ENCODE peak calls at places on chromosomes 11 and 22, in seven cellular contexts. B, P, Y, S, K, U and N are unnamed samples.

GRCh38 chr22:43393132-43393844 is 18.5 kb upstream of the MPPED1 start:
- DNase-seq in U (no peak), Y (no peak), B (no peak), K (no peak), P (no peak), S (no peak), N (no peak)

GRCh38 chr11:87819141-87819540 is 356.1 kb downstream of the RAB38 start:
- DNase-seq in S (no peak), K (no peak), U (no peak), P (no peak), B (no peak), Y (no peak), N (no peak)

GRCh38 chr22:49417326-49417725 is 410.3 kb downstream of the BRD1 start:
- DNase-seq in U (no peak), Y (no peak), S (no peak), B (no peak), P (no peak), K (no peak), N (no peak)

GRCh38 chr11:6681949-6682348 is 1.2 kb downstream of the MRPL17 start:
- DNase-seq in K (no peak), U (no peak), B (peak), Y (no peak), S (no peak), P (no peak), N (no peak)

GRCh38 chr11:44709281-44709562 is 17.5 kb upstream of the TSPAN18 start:
- DNase-seq in K (no peak), Y (no peak), S (peak), B (peak), U (no peak), P (no peak), N (no peak)

GRCh38 chr11:63535734-63536133 is 874 bp upstream of the PLAAT4 start:
- DNase-seq in B (no peak), S (no peak), P (no peak), Y (no peak), U (no peak), K (no peak), N (no peak)

GRCh38 chr11:75323609-75324008 is 27.9 kb downstream of the ARRB1 start:
- DNase-seq in U (no peak), Y (no peak), K (no peak), S (no peak), P (peak), B (no peak), N (no peak)

GRCh38 chr11:33941637-33942160 is 49.8 kb upstream of the LMO2 start:
- DNase-seq in U (no peak), B (no peak), P (no peak), K (no peak), S (no peak), Y (no peak), N (no peak)

GRCh38 chr11:19570889-19571288 is 141.7 kb upstream of the NAV2 start:
- DNase-seq in P (no peak), Y (no peak), U (no peak), S (no peak), K (no peak), B (no peak), N (no peak)

GRCh38 chr11:20026629-20027545 is 133.4 kb downstream of the DBX1 start:
- DNase-seq in K (no peak), S (peak), B (peak), U (no peak), Y (no peak), P (peak), N (no peak)

GRCh38 chr11:36375348-36376314 is 79.5 kb downstream of the PRR5L start:
- DNase-seq in S (no peak), K (no peak), P (no peak), B (no peak), Y (no peak), U (no peak), N (no peak)

GRCh38 chr11:57248780-57249383 is 11.8 kb upstream of the APLNR start:
- DNase-seq in Y (peak), B (peak), U (peak), P (peak), S (peak), K (peak), N (no peak)

GRCh38 chr22:38448945-38449745 is 5.9 kb downstream of the KCNJ4 start:
- DNase-seq in P (no peak), K (no peak), U (no peak), Y (no peak), S (no peak), B (no peak), N (no peak)

GRCh38 chr11:112297248-112297866 is 36.7 kb upstream of the PLET1 start:
- DNase-seq in P (no peak), Y (no peak), U (no peak), S (no peak), K (no peak), B (no peak), N (no peak)

GRCh38 chr11:42315267-42315666 is 855.8 kb upstream of the LRRC4C start:
- DNase-seq in B (peak), P (no peak), K (no peak), Y (no peak), U (no peak), S (no peak), N (no peak)

GRCh38 chr11:36411202-36411640 is 98.9 kb downstream of the TRAF6 start:
- DNase-seq in B (no peak), P (peak), Y (no peak), K (no peak), S (no peak), U (no peak), N (no peak)

GRCh38 chr11:123100378-123101085 is 38.6 kb upstream of the HSPA8 start:
- DNase-seq in P (no peak), S (no peak), B (no peak), U (no peak), K (no peak), Y (no peak), N (no peak)

GRCh38 chr22:43851058-43851978 is 11.0 kb downstream of the SULT4A1 start:
- DNase-seq in S (no peak), U (no peak), Y (no peak), K (no peak), P (no peak), B (no peak), N (no peak)

GRCh38 chr11:2222479-2222878 is 47.9 kb downstream of the ASCL2 start:
- DNase-seq in Y (no peak), U (no peak), S (no peak), K (no peak), B (no peak), P (no peak), N (no peak)

GRCh38 chr22:32175751-32176644 is 16.9 kb upstream of the C22orf42 start:
- DNase-seq in P (no peak), B (no peak), U (no peak), S (no peak), K (no peak), Y (no peak), N (no peak)

GRCh38 chr22:19879248-19879575 is 24.5 kb upstream of the GNB1L start:
- DNase-seq in P (no peak), K (no peak), U (no peak), Y (no peak), B (no peak), S (no peak), N (no peak)

GRCh38 chr11:126336646-126337045 is 18.8 kb upstream of the ST3GAL4 start:
- DNase-seq in S (no peak), K (no peak), P (no peak), Y (no peak), U (no peak), B (no peak), N (no peak)

GRCh38 chr22:20787746-20788626 is 14.1 kb downstream of the SERPIND1 start:
- DNase-seq in Y (no peak), K (no peak), U (no peak), B (no peak), P (no peak), S (no peak), N (no peak)

GRCh38 chr22:37082251-37082650 is 27.3 kb downstream of the TMPRSS6 start:
- DNase-seq in S (no peak), K (no peak), B (no peak), Y (no peak), P (no peak), U (no peak), N (no peak)

GRCh38 chr11:130523609-130524008 is 75.2 kb downstream of the ADAMTS15 start:
- DNase-seq in Y (no peak), S (no peak), U (no peak), K (peak), P (no peak), B (no peak), N (no peak)

GRCh38 chr11:2803186-2804057 is 82.2 kb downstream of the CDKN1C start:
- DNase-seq in B (peak), Y (peak), P (peak), K (no peak), S (no peak), U (no peak), N (no peak)

GRCh38 chr11:64321533-64321932 is 3.6 kb downstream of the PRDX5 start:
- DNase-seq in K (no peak), S (peak), B (peak), P (peak), Y (no peak), U (no peak), N (no peak)

GRCh38 chr22:46686221-46686872 is 51.7 kb downstream of the CERK start:
- DNase-seq in K (no peak), Y (no peak), U (no peak), S (no peak), P (peak), B (no peak), N (no peak)

GRCh38 chr22:49613108-49613507 is 214.6 kb downstream of the BRD1 start:
- DNase-seq in P (no peak), U (no peak), B (no peak), K (no peak), Y (no peak), S (no peak), N (no peak)

GRCh38 chr11:9205596-9205995 is 59.6 kb downstream of the DENND5A start:
- DNase-seq in K (no peak), S (no peak), B (no peak), P (no peak), U (no peak), Y (no peak), N (no peak)

GRCh38 chr22:32308934-32309333 is 48.7 kb upstream of the RFPL3 start:
- DNase-seq in B (no peak), S (no peak), P (no peak), Y (no peak), K (no peak), U (no peak), N (no peak)

GRCh38 chr22:49164773-49165320 is 662.8 kb downstream of the BRD1 start:
- DNase-seq in Y (no peak), P (no peak), U (no peak), S (no peak), K (no peak), B (no peak), N (no peak)

DNA sequence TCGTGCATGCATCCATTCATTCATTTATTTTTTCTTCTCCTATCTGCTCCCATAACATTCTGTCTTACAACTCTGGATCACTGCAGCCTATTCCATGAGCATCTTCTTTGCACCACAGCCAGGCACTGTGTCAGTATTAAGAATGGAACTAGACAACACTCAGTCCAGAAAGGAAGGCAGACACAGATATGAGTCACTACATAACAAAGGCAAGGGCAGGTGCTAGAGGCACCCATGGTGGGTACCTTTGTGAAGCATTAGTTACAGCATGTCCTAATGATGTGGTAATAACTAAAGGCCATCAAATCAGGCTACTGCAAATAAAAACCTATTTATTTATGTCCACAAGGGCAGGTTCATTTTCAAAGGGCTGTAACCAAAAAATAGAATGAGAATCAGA is 28.1 kb downstream of the TENM4 start:
- DNase-seq in K (no peak), B (peak), S (no peak), Y (no peak), P (no peak), U (no peak), N (no peak)
- H3K27ac ChIP-seq in K (peak), B (no peak), S (no peak), Y (no peak), P (no peak), U (no peak), N (no peak)

GRCh38 chr11:100574894-100575769 is 112.0 kb upstream of the ARHGAP42 start:
- DNase-seq in B (peak), Y (no peak), P (no peak), S (no peak), U (no peak), K (peak), N (no peak)
- TF ChIP-seq CTCF in B (peak), Y (peak), P (no peak), S (peak), U (peak), K (peak), N (no peak)

GRCh38 chr11:95790933-95791247 is 592 bp downstream of the CEP57 start:
- DNase-seq in Y (peak), P (peak), B (peak), S (peak), U (peak), K (peak), N (peak)

GRCh38 chr11:95792700-95793099 is 2.4 kb downstream of the CEP57 start:
- DNase-seq in Y (no peak), K (no peak), B (no peak), U (no peak), S (no peak), P (no peak), N (no peak)

GRCh38 chr11:95792200-95792599 is 1.9 kb downstream of the CEP57 start:
- DNase-seq in Y (no peak), U (no peak), P (no peak), S (no peak), B (no peak), K (no peak), N (no peak)

GRCh38 chr11:95790123-95790932 is at the start of gene CEP57:
- DNase-seq in S (peak), U (peak), P (peak), K (peak), Y (peak), B (peak), N (peak)

DNA sequence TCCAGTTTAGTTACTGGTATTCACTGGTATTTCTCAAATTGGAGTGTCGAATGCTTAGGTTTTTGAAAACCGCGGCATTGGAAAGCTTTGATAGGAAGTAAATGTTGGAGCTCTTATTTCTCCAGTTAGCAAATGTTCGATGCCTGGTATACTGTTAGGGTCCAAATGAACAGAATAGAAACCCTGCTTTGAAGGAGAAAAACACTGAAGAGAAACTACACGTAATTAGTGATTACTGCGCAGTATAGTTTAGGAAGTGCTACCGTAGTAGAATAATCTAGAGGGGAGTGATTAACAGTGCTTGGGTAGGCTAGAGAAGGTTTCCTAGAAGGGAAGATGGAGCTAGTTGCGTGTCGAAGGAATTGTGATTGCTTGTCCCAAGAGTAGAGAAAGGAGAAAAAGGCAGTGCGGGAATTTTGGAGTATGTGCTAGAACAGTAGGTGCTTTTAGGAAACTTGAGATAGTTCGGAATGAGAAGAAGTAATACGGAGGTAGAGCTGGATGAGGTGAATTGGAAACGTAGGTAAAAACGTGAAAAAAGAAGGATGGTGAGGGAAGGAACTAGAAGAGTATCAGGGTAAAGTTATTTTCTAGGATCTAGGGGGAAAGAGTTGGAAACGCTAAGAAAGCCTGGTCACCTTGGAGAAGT is 1.2 kb downstream of the CEP57 start:
- DNase-seq in B (no peak), P (no peak), Y (no peak), U (no peak), K (no peak), S (no peak), N (no peak)
- H3K27ac ChIP-seq in B (peak), P (peak), Y (peak), U (peak), K (peak), S (peak), N (peak)

GRCh38 chr22:17074648-17075002 is 10.2 kb upstream of the IL17RA start:
- DNase-seq in K (peak), B (peak), Y (no peak), U (no peak), P (no peak), S (no peak), N (no peak)
- TF ChIP-seq CTCF in K (no peak), B (no peak), Y (no peak), U (no peak), P (no peak), S (no peak), N (no peak)

GRCh38 chr11:31780078-31780971 is 30.8 kb downstream of the PAX6 start:
- DNase-seq in U (no peak), Y (no peak), B (no peak), K (no peak), P (no peak), S (no peak), N (no peak)

GRCh38 chr11:31779268-31779879 is 31.7 kb downstream of the PAX6 start:
- DNase-seq in K (peak), U (no peak), S (no peak), Y (no peak), B (peak), P (no peak), N (no peak)

GRCh38 chr11:31784645-31785044 is 26.5 kb downstream of the PAX6 start:
- DNase-seq in P (no peak), K (no peak), B (no peak), S (no peak), Y (no peak), U (no peak), N (no peak)

GRCh38 chr11:31783264-31783663 is 27.9 kb downstream of the PAX6 start:
- DNase-seq in U (no peak), Y (no peak), K (no peak), S (no peak), P (no peak), B (no peak), N (no peak)

DNA sequence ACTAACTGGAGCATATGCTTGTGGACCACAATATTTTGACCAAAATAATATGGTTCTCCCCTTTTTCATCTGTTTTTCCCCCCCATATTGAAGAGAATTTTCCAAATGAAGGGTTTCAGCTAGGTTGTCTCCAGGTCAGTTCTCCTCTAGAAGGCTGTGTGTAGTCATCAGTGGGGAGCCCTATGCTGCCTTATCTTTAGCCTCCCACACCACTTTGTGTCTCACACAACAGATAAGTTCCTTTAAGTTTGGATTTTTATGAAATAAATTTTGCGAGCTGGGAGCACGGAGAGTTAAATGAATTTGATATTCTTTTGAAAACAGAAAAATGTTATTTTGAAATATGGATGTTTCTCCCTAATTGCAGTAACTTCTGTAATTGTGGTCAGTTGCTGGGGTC is 28.9 kb downstream of the PAX6 start:
- DNase-seq in U (no peak), Y (no peak), K (no peak), S (no peak), P (no peak), B (no peak), N (no peak)
- H3K27ac ChIP-seq in U (no peak), Y (no peak), K (no peak), S (no peak), P (no peak), B (no peak), N (no peak)